ENCODE peak calls at places on chromosome 4, in ten cellular contexts. C is breast epithelium, Q is right lobe of liver, J is transverse colon, D is HCT116, S is adrenal gland, X is spleen, Y is esophagus squamous epithelium, M is Peyer's patch, B is suprapubic skin. W is an unnamed sample.
A peak's percentile ranks its signal among the peaks of the same experiment; 100 is the strongest.

GRCh38 chr4:156594619-156595018 is 377.0 kb downstream of the PDGFC start:
- DNase-seq in C (no peak), B (peak; percentile 65), D (no peak), X (peak; percentile 52), Q (no peak), M (no peak), Y (no peak), S (peak; percentile 43), J (peak; percentile 25), W (peak; percentile 57)

GRCh38 chr4:184807261-184807660 is 18.5 kb downstream of the ACSL1 start:
- DNase-seq in D (no peak), M (no peak), J (no peak), Y (no peak), S (peak; percentile 9), Q (no peak), X (no peak), B (no peak), C (no peak), W (no peak)

GRCh38 chr4:84648863-84649647 is 66.1 kb downstream of the CDS1 start:
- DNase-seq in Y (no peak), Q (no peak), M (no peak), D (no peak), C (no peak), B (no peak), S (no peak), X (no peak), J (peak; percentile 38), W (no peak)

GRCh38 chr4:145976680-145977079 is 38.1 kb upstream of the ZNF827 start:
- DNase-seq in S (no peak), Y (no peak), X (no peak), B (no peak), D (no peak), M (no peak), J (no peak), C (no peak), Q (no peak), W (no peak)

GRCh38 chr4:13783800-13784411 is 156.4 kb upstream of the BOD1L1 start:
- DNase-seq in Y (no peak), X (no peak), S (no peak), J (no peak), B (no peak), D (no peak), M (no peak), C (no peak), Q (no peak), W (no peak)

GRCh38 chr4:27081675-27082579 is 221.3 kb downstream of the STIM2 start:
- DNase-seq in X (no peak), Q (no peak), J (no peak), B (no peak), M (no peak), D (no peak), C (no peak), S (no peak), Y (no peak), W (no peak)

GRCh38 chr4:107468812-107469211 is 251.2 kb downstream of the PAPSS1 start:
- DNase-seq in J (no peak), M (no peak), C (no peak), Q (no peak), B (no peak), S (no peak), Y (no peak), X (no peak), D (no peak), W (no peak)

GRCh38 chr4:25441519-25442117 is 64.6 kb downstream of the ANAPC4 start:
- DNase-seq in D (peak; percentile 52), C (no peak), B (no peak), S (peak; percentile 74), X (no peak), Y (no peak), Q (no peak), M (no peak), J (peak; percentile 57), W (no peak)

GRCh38 chr4:16636911-16637630 is 261.4 kb downstream of the LDB2 start:
- DNase-seq in Y (no peak), B (no peak), X (no peak), J (no peak), S (no peak), Q (no peak), D (no peak), M (no peak), C (no peak), W (no peak)

GRCh38 chr4:6377626-6378492 is 94.6 kb downstream of the PPP2R2C start:
- DNase-seq in B (no peak), D (no peak), Q (peak; percentile 29), M (no peak), C (no peak), X (peak; percentile 52), Y (no peak), S (no peak), J (no peak), W (no peak)

GRCh38 chr4:112082954-112083586 is 62.2 kb upstream of the FAM241A start:
- DNase-seq in Y (no peak), X (no peak), B (no peak), C (no peak), S (no peak), Q (no peak), J (no peak), D (peak; percentile 96), M (no peak), W (no peak)

GRCh38 chr4:73860175-73860574 is 7.1 kb downstream of the PF4V1 start:
- DNase-seq in X (no peak), J (no peak), Y (no peak), D (no peak), S (no peak), C (no peak), B (no peak), M (no peak), Q (no peak), W (no peak)

GRCh38 chr4:121198261-121198660 is 34.1 kb upstream of the TNIP3 start:
- DNase-seq in Q (no peak), M (no peak), J (no peak), X (no peak), S (no peak), Y (no peak), C (no peak), B (no peak), D (no peak), W (no peak)

GRCh38 chr4:121195649-121196048 is 31.5 kb upstream of the TNIP3 start:
- DNase-seq in Q (no peak), X (no peak), C (no peak), Y (no peak), D (no peak), M (no peak), J (no peak), B (no peak), S (no peak), W (no peak)

GRCh38 chr4:121199742-121200561 is 35.8 kb upstream of the TNIP3 start:
- DNase-seq in C (no peak), Q (no peak), J (no peak), S (no peak), B (no peak), Y (no peak), D (no peak), M (no peak), X (no peak), W (no peak)

GRCh38 chr4:121200795-121201472 is 36.8 kb upstream of the TNIP3 start:
- DNase-seq in B (no peak), X (no peak), M (no peak), D (no peak), Q (no peak), J (no peak), C (no peak), Y (no peak), S (no peak), W (no peak)
- H3K4me3 ChIP-seq in B (no peak overlapping the region), X (no peak overlapping the region), M (no peak overlapping the region), D (no peak overlapping the region), Q (no peak overlapping the region), J (no peak overlapping the region), C (no peak overlapping the region), Y (no peak overlapping the region), S (no peak overlapping the region), W (no peak overlapping the region)

DNA sequence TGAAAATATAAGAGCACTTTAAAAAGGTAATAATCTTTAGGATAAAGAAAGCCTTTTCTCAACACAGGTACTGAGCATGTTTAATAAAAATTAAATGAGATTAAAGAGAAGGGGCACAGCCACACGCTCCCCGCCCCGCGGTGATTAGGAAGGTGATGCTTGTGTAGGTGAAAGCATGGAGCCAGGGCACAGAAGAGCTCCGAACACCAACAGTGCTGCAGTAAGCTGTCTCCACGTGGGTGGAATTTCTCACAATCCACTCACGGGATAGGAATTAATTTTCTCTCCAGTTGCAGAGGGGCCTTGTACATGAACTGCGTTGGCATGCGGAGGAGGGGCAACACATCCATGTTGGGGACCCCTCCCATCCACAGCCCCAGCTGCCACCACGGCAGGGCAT is 27.0 kb downstream of the DCTD start:
- DNase-seq in J (no peak), M (no peak), B (no peak), S (no peak), D (no peak), Y (no peak), X (no peak), C (no peak), Q (no peak), W (no peak)
- H3K36me3 ChIP-seq in J (no peaks in the 10 kb centered on the region), M (no peaks in the 10 kb centered on the region), B (peaks cover 79% of the 10 kb centered on the region), S (no peaks in the 10 kb centered on the region), D (peaks cover 25% of the 10 kb centered on the region), Y (peaks cover 18% of the 10 kb centered on the region), X (peaks cover 100% of the 10 kb centered on the region), C (no peaks in the 10 kb centered on the region), Q (peaks cover 62% of the 10 kb centered on the region), W (no peaks in the 10 kb centered on the region)

GRCh38 chr4:38665846-38666490 is 2.0 kb downstream of the KLF3 start:
- DNase-seq in Y (no peak), D (no peak), Q (no peak), X (no peak), S (no peak), M (no peak), C (no peak), J (no peak), B (no peak), W (no peak)

GRCh38 chr4:38664704-38665401 is 854 bp downstream of the KLF3 start:
- DNase-seq in Q (peak; percentile 76), X (peak; percentile 90), Y (no peak), M (peak; percentile 55), S (peak; percentile 71), J (peak; percentile 72), D (no peak), B (peak; percentile 86), C (peak; percentile 60), W (peak; percentile 69)

GRCh38 chr4:38668203-38668602 is 4.2 kb downstream of the KLF3 start:
- DNase-seq in S (no peak), J (no peak), D (no peak), Y (no peak), Q (no peak), C (no peak), M (no peak), X (no peak), B (no peak), W (no peak)

GRCh38 chr4:38669233-38669632 is 5.2 kb downstream of the KLF3 start:
- DNase-seq in D (no peak), Q (no peak), X (no peak), S (no peak), J (no peak), M (no peak), Y (no peak), C (no peak), B (no peak), W (no peak)

GRCh38 chr4:38667005-38667771 is 3.2 kb downstream of the KLF3 start:
- DNase-seq in D (peak; percentile 88), J (peak; percentile 87), M (peak; percentile 75), C (no peak), Y (peak; percentile 30), Q (peak; percentile 81), B (peak; percentile 92), X (no peak), S (peak; percentile 92), W (peak; percentile 91)
- TF ChIP-seq POLR2A in D (peak; percentile 35), J (peak; percentile 95), M (peak; percentile 92), C (peak; percentile 26), Y (no peak), Q (peak; percentile 95), B (no peak), X (no peak), S (peak; percentile 97), W (peak; percentile 73)

GRCh38 chr4:48028654-48029053 is 12.1 kb downstream of the NIPAL1 start:
- DNase-seq in Y (no peak), J (no peak), C (no peak), B (no peak), Q (no peak), X (no peak), M (no peak), D (no peak), S (no peak), W (no peak)
- H3K4me3 ChIP-seq in Y (no peak overlapping the region), J (no peak overlapping the region), C (no peak overlapping the region), B (no peak overlapping the region), Q (no peak overlapping the region), X (no peak overlapping the region), M (no peak overlapping the region), D (no peak overlapping the region), S (no peak overlapping the region), W (no peak overlapping the region)